ENCODE peak calls at places on chromosomes 4 and X, in six cellular contexts. One of them, this sample, is unnamed.

GRCh38 chrX:152037183-152037582 is 62.7 kb upstream of the GABRE start:
- DNase-seq in neuronal stem cell: no peak
- DNase-seq in mesenchymal stem cell: no peak
- DNase-seq in H9: no peak
- DNase-seq in H1: no peak
- DNase-seq in IMR-90: no peak
- DNase-seq in this sample: no peak

GRCh38 chr4:64341711-64342110 is 67.5 kb downstream of the TECRL start:
- DNase-seq in neuronal stem cell: no peak
- DNase-seq in mesenchymal stem cell: no peak
- DNase-seq in H9: no peak
- DNase-seq in IMR-90: no peak
- DNase-seq in H1: no peak
- DNase-seq in this sample: no peak

GRCh38 chr4:16818005-16818404 is 80.4 kb downstream of the LDB2 start:
- DNase-seq in mesenchymal stem cell: no peak
- DNase-seq in neuronal stem cell: no peak
- DNase-seq in H9: peak
- DNase-seq in H1: peak
- DNase-seq in IMR-90: no peak
- DNase-seq in this sample: no peak

GRCh38 chr4:73045894-73046293 is 23.6 kb downstream of the COX18 start:
- DNase-seq in mesenchymal stem cell: no peak
- DNase-seq in H9: no peak
- DNase-seq in neuronal stem cell: no peak
- DNase-seq in H1: no peak
- DNase-seq in IMR-90: peak
- DNase-seq in this sample: no peak

GRCh38 chrX:43971966-43972961 is 926 bp downstream of the NDP start:
- DNase-seq in H9: no peak
- DNase-seq in neuronal stem cell: no peak
- DNase-seq in H1: no peak
- DNase-seq in mesenchymal stem cell: no peak
- DNase-seq in IMR-90: peak
- DNase-seq in this sample: no peak

GRCh38 chr4:42280327-42281095 is 116.8 kb upstream of the SHISA3 start:
- DNase-seq in H9: no peak
- DNase-seq in IMR-90: peak
- DNase-seq in mesenchymal stem cell: peak
- DNase-seq in neuronal stem cell: no peak
- DNase-seq in H1: no peak
- DNase-seq in this sample: peak

GRCh38 chr4:7425171-7425570 is 9.6 kb downstream of the PSAPL1 start:
- DNase-seq in mesenchymal stem cell: no peak
- DNase-seq in H9: peak
- DNase-seq in IMR-90: no peak
- DNase-seq in neuronal stem cell: no peak
- DNase-seq in H1: peak
- DNase-seq in this sample: no peak

GRCh38 chr4:125283702-125284279 is 31.0 kb upstream of the FAT4 start:
- DNase-seq in neuronal stem cell: no peak
- DNase-seq in IMR-90: peak
- DNase-seq in H9: no peak
- DNase-seq in H1: no peak
- DNase-seq in mesenchymal stem cell: peak
- DNase-seq in this sample: peak

GRCh38 chrX:19609541-19609940 is 94.2 kb upstream of the MAP3K15 start:
- DNase-seq in H9: no peak
- DNase-seq in IMR-90: no peak
- DNase-seq in neuronal stem cell: no peak
- DNase-seq in mesenchymal stem cell: no peak
- DNase-seq in H1: no peak
- DNase-seq in this sample: peak

GRCh38 chr4:41784191-41784979 is 35.9 kb upstream of the PHOX2B start:
- DNase-seq in H9: no peak
- DNase-seq in H1: no peak
- DNase-seq in mesenchymal stem cell: no peak
- DNase-seq in neuronal stem cell: no peak
- DNase-seq in IMR-90: no peak
- DNase-seq in this sample: no peak

GRCh38 chr4:150457802-150458201 is 124.1 kb upstream of the MAB21L2 start:
- DNase-seq in H1: no peak
- DNase-seq in H9: no peak
- DNase-seq in IMR-90: no peak
- DNase-seq in neuronal stem cell: no peak
- DNase-seq in mesenchymal stem cell: no peak
- DNase-seq in this sample: no peak

GRCh38 chrX:81304545-81304944 is 102.6 kb downstream of the SH3BGRL start:
- DNase-seq in IMR-90: no peak
- DNase-seq in H1: no peak
- DNase-seq in H9: no peak
- DNase-seq in mesenchymal stem cell: no peak
- DNase-seq in neuronal stem cell: no peak
- DNase-seq in this sample: no peak

GRCh38 chr4:184357783-184358182 is 116.6 kb downstream of the IRF2 start:
- DNase-seq in IMR-90: no peak
- DNase-seq in mesenchymal stem cell: no peak
- DNase-seq in H1: no peak
- DNase-seq in H9: no peak
- DNase-seq in neuronal stem cell: no peak
- DNase-seq in this sample: no peak

GRCh38 chr4:86101841-86102240 is 258.0 kb downstream of the MAPK10 start:
- DNase-seq in mesenchymal stem cell: no peak
- DNase-seq in H9: no peak
- DNase-seq in H1: no peak
- DNase-seq in neuronal stem cell: no peak
- DNase-seq in IMR-90: no peak
- DNase-seq in this sample: no peak

GRCh38 chrX:8548446-8548845 is 83.8 kb downstream of the VCX3B start:
- DNase-seq in H1: no peak
- DNase-seq in IMR-90: no peak
- DNase-seq in neuronal stem cell: no peak
- DNase-seq in H9: no peak
- DNase-seq in mesenchymal stem cell: no peak
- DNase-seq in this sample: no peak

GRCh38 chrX:133265331-133265730 is 47.2 kb upstream of the TFDP3 start:
- DNase-seq in IMR-90: no peak
- DNase-seq in mesenchymal stem cell: peak
- DNase-seq in neuronal stem cell: peak
- DNase-seq in H1: peak
- DNase-seq in H9: peak
- DNase-seq in this sample: peak

GRCh38 chr4:111648056-111648455 is 497.2 kb upstream of the FAM241A start:
- DNase-seq in IMR-90: no peak
- DNase-seq in H1: no peak
- DNase-seq in neuronal stem cell: no peak
- DNase-seq in H9: no peak
- DNase-seq in mesenchymal stem cell: no peak
- DNase-seq in this sample: no peak

GRCh38 chrX:129823523-129823922 is 20.2 kb downstream of the ZDHHC9 start:
- DNase-seq in IMR-90: no peak
- DNase-seq in mesenchymal stem cell: no peak
- DNase-seq in H1: no peak
- DNase-seq in neuronal stem cell: no peak
- DNase-seq in H9: no peak
- DNase-seq in this sample: no peak

GRCh38 chr4:7070729-7071511 is 3.1 kb upstream of the GRPEL1 start:
- DNase-seq in H1: peak
- DNase-seq in IMR-90: peak
- DNase-seq in neuronal stem cell: peak
- DNase-seq in mesenchymal stem cell: peak
- DNase-seq in H9: peak
- DNase-seq in this sample: peak

GRCh38 chr4:79982587-79983327 is 90.3 kb downstream of the ANTXR2 start:
- DNase-seq in IMR-90: peak
- DNase-seq in mesenchymal stem cell: no peak
- DNase-seq in H1: no peak
- DNase-seq in H9: no peak
- DNase-seq in neuronal stem cell: no peak
- DNase-seq in this sample: no peak

GRCh38 chr4:143721317-143721716 is 20.8 kb upstream of the FREM3 start:
- DNase-seq in mesenchymal stem cell: no peak
- DNase-seq in IMR-90: no peak
- DNase-seq in H9: no peak
- DNase-seq in neuronal stem cell: no peak
- DNase-seq in H1: no peak
- DNase-seq in this sample: no peak

GRCh38 chr4:88761861-88762523 is 64.4 kb upstream of the NAP1L5 start:
- DNase-seq in H9: no peak
- DNase-seq in H1: no peak
- DNase-seq in mesenchymal stem cell: no peak
- DNase-seq in neuronal stem cell: no peak
- DNase-seq in IMR-90: no peak
- DNase-seq in this sample: peak

GRCh38 chr4:21678711-21679110 is 269.9 kb downstream of the KCNIP4 start:
- DNase-seq in mesenchymal stem cell: no peak
- DNase-seq in H9: no peak
- DNase-seq in H1: no peak
- DNase-seq in IMR-90: no peak
- DNase-seq in neuronal stem cell: no peak
- DNase-seq in this sample: no peak

GRCh38 chr4:85147481-85148076 is 181.1 kb upstream of the WDFY3 start:
- DNase-seq in neuronal stem cell: peak
- DNase-seq in H1: no peak
- DNase-seq in IMR-90: peak
- DNase-seq in mesenchymal stem cell: peak
- DNase-seq in H9: peak
- DNase-seq in this sample: peak

GRCh38 chrX:54950730-54951375 is 30.2 kb downstream of the TRO start:
- DNase-seq in H1: no peak
- DNase-seq in IMR-90: no peak
- DNase-seq in neuronal stem cell: no peak
- DNase-seq in H9: no peak
- DNase-seq in mesenchymal stem cell: no peak
- DNase-seq in this sample: no peak

GRCh38 chrX:103464071-103464773 is 55.1 kb downstream of the RAB40A start:
- DNase-seq in neuronal stem cell: no peak
- DNase-seq in H9: peak
- DNase-seq in H1: no peak
- DNase-seq in IMR-90: peak
- DNase-seq in mesenchymal stem cell: peak
- DNase-seq in this sample: peak

GRCh38 chr4:153759407-153760226 is at the start of gene RNF175:
- DNase-seq in neuronal stem cell: no peak
- DNase-seq in H1: peak
- DNase-seq in mesenchymal stem cell: no peak
- DNase-seq in IMR-90: no peak
- DNase-seq in H9: peak
- DNase-seq in this sample: no peak

GRCh38 chr4:163332526-163333405 is at the start of gene NPY1R:
- DNase-seq in IMR-90: peak
- DNase-seq in H1: peak
- DNase-seq in neuronal stem cell: peak
- DNase-seq in H9: peak
- DNase-seq in mesenchymal stem cell: peak
- DNase-seq in this sample: peak

GRCh38 chrX:47475476-47475875 is 7.5 kb downstream of the ZNF41 start:
- DNase-seq in mesenchymal stem cell: no peak
- DNase-seq in neuronal stem cell: no peak
- DNase-seq in IMR-90: no peak
- DNase-seq in H9: no peak
- DNase-seq in H1: no peak
- DNase-seq in this sample: no peak
- H3K14ac ChIP-seq in mesenchymal stem cell: no peak
- H3K14ac ChIP-seq in neuronal stem cell: no peak
- H3K14ac ChIP-seq in IMR-90: no peak
- H3K14ac ChIP-seq in H9: no peak
- H3K14ac ChIP-seq in H1: no peak
- H3K14ac ChIP-seq in this sample: no peak

DNA sequence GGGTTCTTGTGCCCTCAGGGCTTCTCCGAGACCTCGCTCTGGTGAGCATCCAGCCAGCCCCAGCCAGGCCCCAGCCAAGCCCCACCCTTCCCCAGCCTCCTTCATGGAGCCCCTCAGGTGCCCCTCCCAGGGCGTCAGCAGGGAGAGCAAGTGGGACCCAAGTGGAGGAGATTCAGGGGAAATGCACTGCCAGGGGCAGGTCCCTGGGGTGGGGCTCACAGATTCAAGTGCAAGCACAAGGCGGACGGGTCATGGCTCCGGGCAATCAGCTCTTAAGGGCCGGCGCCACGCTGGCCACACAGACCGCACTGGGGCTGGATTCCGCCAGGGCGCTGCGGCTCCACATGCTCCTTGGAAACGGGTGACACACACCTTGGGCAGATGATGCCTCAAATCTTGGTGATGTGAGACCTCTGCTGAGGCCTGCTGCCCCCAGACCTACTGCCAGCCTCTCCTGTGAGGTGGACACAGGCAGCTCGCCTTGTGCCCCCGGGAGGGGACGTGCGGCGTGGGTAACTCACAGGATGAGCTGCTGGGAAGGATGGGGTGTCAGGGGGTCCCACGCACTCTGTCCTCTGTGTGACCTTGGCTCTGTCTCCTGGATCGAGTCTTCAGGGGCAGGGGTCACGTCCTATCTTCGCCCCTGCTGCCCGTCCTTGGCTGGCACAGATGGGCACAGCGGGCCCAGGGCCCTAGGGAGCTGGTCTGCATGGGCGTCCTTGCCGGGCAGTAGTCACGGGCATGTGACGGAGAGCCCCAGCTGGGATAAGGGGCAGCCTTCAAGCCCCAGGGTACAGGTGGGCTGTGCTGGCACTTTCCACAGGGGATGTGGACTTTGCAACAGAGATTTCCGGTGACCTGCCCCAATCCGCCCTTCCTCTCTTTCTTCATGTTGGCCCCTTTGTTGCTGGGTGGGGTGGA is 17.1 kb downstream of the NAT8L start:
- DNase-seq in IMR-90: no peak
- DNase-seq in mesenchymal stem cell: no peak
- DNase-seq in H9: peak
- DNase-seq in neuronal stem cell: no peak
- DNase-seq in H1: peak
- DNase-seq in this sample: no peak
- H3K14ac ChIP-seq in IMR-90: no peak
- H3K14ac ChIP-seq in mesenchymal stem cell: no peak
- H3K14ac ChIP-seq in H9: no peak
- H3K14ac ChIP-seq in neuronal stem cell: no peak
- H3K14ac ChIP-seq in H1: no peak
- H3K14ac ChIP-seq in this sample: no peak

GRCh38 chrX:119132961-119133360 is 5.3 kb upstream of the KIAA1210 start:
- DNase-seq in H9: no peak
- DNase-seq in H1: no peak
- DNase-seq in neuronal stem cell: no peak
- DNase-seq in mesenchymal stem cell: no peak
- DNase-seq in IMR-90: no peak
- DNase-seq in this sample: no peak
- H3K14ac ChIP-seq in H9: no peak
- H3K14ac ChIP-seq in H1: no peak
- H3K14ac ChIP-seq in neuronal stem cell: no peak
- H3K14ac ChIP-seq in mesenchymal stem cell: no peak
- H3K14ac ChIP-seq in IMR-90: no peak
- H3K14ac ChIP-seq in this sample: no peak

DNA sequence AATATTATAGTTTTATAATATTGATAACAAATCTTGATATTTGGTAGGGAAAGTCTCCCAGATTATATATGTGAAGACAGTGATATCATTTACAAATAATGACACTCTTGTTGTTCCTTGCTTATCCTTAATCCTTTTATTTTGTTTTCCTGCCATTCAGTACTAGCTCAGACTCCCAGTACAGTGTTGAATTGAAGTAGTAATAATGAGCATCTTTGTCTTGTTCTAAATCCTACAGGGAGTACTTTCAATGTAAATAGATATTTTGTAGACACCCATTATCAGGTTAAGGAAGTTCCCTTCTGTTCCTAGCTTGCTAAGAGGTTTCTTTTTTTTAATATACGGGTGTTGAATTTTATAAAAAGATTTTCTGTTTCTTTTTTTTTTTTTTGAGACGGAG is 33.0 kb downstream of the WWC2 start:
- DNase-seq in H9: no peak
- DNase-seq in IMR-90: no peak
- DNase-seq in neuronal stem cell: no peak
- DNase-seq in mesenchymal stem cell: no peak
- DNase-seq in H1: no peak
- DNase-seq in this sample: no peak
- H3K14ac ChIP-seq in H9: no peak
- H3K14ac ChIP-seq in IMR-90: no peak
- H3K14ac ChIP-seq in neuronal stem cell: no peak
- H3K14ac ChIP-seq in mesenchymal stem cell: no peak
- H3K14ac ChIP-seq in H1: no peak
- H3K14ac ChIP-seq in this sample: no peak

This sample was measured in trophoblast cell.